ENCODE peak calls at places on chromosome 1, in five cellular contexts. R is left lung, G is fibroblast of mammary gland, A is right cardiac atrium, Q is lower lobe of right lung. J is an unnamed sample.
A peak's percentile ranks its signal among the peaks of the same experiment; 100 is the strongest.

GRCh38 chr1:204190212-204191211 is 5.8 kb downstream of the KISS1 start:
- DNase-seq in R (peak; percentile 83), Q (no peak), G (peak; percentile 69), A (peak; percentile 28), J (no peak)

GRCh38 chr1:10257851-10258250 is 47.5 kb downstream of the KIF1B start:
- DNase-seq in R (no peak), A (no peak), Q (no peak), G (peak; percentile 31), J (no peak)

GRCh38 chr1:54584575-54584974 is 36.5 kb downstream of the ACOT11 start:
- DNase-seq in A (no peak), G (no peak), Q (no peak), R (peak; percentile 73), J (no peak)

GRCh38 chr1:235670157-235670776 is 20.7 kb upstream of the GNG4 start:
- DNase-seq in Q (no peak), A (no peak), R (no peak), G (no peak), J (no peak)

GRCh38 chr1:205805082-205805711 is 7.8 kb downstream of the SLC41A1 start:
- DNase-seq in G (no peak), R (no peak), A (no peak), Q (no peak), J (no peak)

GRCh38 chr1:90193116-90193515 is 198.2 kb downstream of the ZNF326 start:
- DNase-seq in A (no peak), R (no peak), Q (no peak), G (no peak), J (no peak)

GRCh38 chr1:62281922-62282555 is 37.2 kb downstream of the KANK4 start:
- DNase-seq in A (no peak), G (peak; percentile 7), R (no peak), Q (no peak), J (no peak)

GRCh38 chr1:2820731-2821372 is 19.4 kb upstream of the TTC34 start:
- DNase-seq in G (no peak), Q (no peak), R (peak; percentile 45), A (peak; percentile 12), J (no peak)

GRCh38 chr1:222892137-222892763 is 77.4 kb downstream of the DISP1 start:
- DNase-seq in Q (no peak), R (no peak), G (peak; percentile 95), A (no peak), J (no peak)
- H3K4me3 ChIP-seq in Q (no peak overlapping the region), R (no peak overlapping the region), G (no peak overlapping the region), A (no peak overlapping the region), J (no peak overlapping the region)

DNA sequence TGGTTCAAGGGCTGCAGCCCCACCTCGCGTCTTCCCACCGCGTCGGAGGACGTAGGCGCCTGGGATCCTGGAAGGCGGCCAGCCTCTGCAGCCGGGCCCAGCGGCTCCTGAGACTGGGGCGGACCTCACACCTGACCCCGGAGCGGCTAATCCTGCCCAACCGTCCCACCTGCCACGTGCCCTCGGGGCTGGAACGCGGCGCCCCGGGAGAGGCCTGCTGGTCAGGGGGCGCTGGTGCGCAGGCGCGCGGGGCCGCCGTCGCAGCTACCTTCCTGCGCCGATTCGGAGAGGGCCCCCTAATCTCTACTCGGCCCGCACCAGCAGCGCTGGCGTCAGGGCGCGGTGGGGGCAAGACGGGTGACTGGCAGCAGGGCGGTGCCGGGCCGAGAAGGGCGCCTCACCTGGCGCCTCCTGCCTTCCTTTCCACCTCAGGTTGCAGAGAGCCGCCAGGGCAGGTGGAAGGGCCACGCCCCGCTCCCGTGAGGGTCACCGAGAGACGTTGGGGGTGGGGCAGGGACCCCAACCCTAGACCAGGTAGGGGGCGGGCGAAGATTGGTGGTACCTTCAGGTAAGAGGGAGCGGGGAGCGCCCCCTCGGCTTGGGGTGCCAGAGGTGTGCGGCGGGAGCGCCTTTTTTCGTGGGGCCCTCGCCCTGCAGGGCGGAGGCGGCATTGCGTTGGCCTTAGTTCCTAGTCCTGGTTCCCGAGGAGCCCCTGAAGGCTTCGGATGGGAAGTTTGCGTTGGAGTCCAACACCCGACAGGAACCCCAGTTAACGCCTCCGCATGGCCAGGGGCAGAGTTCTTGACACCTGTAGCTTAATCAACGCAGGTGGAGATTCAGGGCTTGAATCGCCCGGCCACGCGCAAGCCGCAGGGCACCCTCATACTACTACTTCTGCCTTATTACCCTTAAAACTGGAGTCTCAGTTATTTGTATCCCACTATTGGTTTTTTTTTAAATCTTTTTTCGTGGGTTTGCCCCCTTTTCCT is at the start of gene TDRD5:
- DNase-seq in A (no peak), Q (peak; percentile 57), G (no peak), R (no peak), J (peak; percentile 73)
- H3K4me3 ChIP-seq in A (peak within 1 kb of the TSS; percentile 11), Q (peak within 1 kb of the TSS; percentile 27), G (no peak within 1 kb of the TSS), R (no peak within 1 kb of the TSS), J (no peak within 1 kb of the TSS)

GRCh38 chr1:175422122-175422521 is 229.5 kb upstream of the KIAA0040 start:
- DNase-seq in A (no peak), G (no peak), Q (no peak), R (no peak), J (no peak)
- H3K4me3 ChIP-seq in A (no peak overlapping the region), G (no peak overlapping the region), Q (no peak overlapping the region), R (no peak overlapping the region), J (no peak overlapping the region)

GRCh38 chr1:201505505-201505893 is 1.4 kb downstream of the CSRP1 start:
- DNase-seq in G (peak; percentile 56), A (no peak), R (no peak), Q (no peak), J (no peak)
- H3K4me3 ChIP-seq in G (peak overlapping the region; percentile 62), A (peak overlapping the region; percentile 66), R (peak overlapping the region; percentile 65), Q (peak overlapping the region; percentile 79), J (peak overlapping the region; percentile 88)

GRCh38 chr1:153985341-153985912 is 712 bp downstream of the RAB13 start:
- DNase-seq in A (peak; percentile 72), R (no peak), Q (no peak), G (peak; percentile 90), J (no peak)

GRCh38 chr1:153990468-153991150 is at the start of gene RPS27:
- DNase-seq in G (peak; percentile 99), R (peak; percentile 87), A (peak; percentile 90), Q (peak; percentile 88), J (peak; percentile 87)

GRCh38 chr1:153984125-153984899 is 1.8 kb downstream of the RAB13 start:
- DNase-seq in Q (no peak), A (no peak), G (no peak), R (no peak), J (no peak)

GRCh38 chr1:153985984-153986761 is at the start of gene RAB13:
- DNase-seq in G (peak; percentile 82), A (peak; percentile 92), Q (peak; percentile 88), R (peak; percentile 93), J (peak; percentile 93)

DNA sequence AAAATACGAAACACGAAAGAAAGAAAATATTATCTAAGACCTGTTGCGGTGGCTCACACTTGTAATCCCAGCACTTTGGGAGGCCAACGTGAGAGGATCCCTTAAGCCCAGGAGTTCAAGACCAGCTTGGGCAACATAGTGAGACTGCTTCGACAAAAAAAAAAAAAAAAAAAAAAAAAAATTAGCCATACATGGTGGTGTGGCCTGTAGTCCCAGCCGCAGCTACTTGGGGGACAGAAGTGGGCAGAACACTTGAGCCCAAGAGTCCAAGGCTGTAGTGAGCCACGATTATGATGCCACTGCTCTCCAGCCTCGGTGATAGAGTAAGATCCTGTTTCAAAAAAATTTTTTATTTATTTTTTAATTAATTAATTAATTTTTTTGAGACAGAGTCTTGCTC is 1.5 kb upstream of the RAB13 start:
- DNase-seq in Q (no peak), G (no peak), A (no peak), R (no peak), J (no peak)
- H3K4me3 ChIP-seq in Q (no peak overlapping the region), G (no peak overlapping the region), A (no peak overlapping the region), R (no peak overlapping the region), J (no peak overlapping the region)

GRCh38 chr1:38817267-38817957 is 42.2 kb downstream of the RRAGC start:
- DNase-seq in Q (no peak), R (no peak), G (no peak), A (no peak), J (no peak)
- H3K4me3 ChIP-seq in Q (peak overlapping the region; percentile 42), R (peak overlapping the region; percentile 24), G (no peak overlapping the region), A (no peak overlapping the region), J (no peak overlapping the region)

J was measured in upper lobe of right lung.